ENCODE peak calls at places on chromosome 15, in five cellular contexts. One of them, this sample, is unnamed.

GRCh38 chr15:80434926-80435720 is 30.9 kb downstream of the ARNT2 start:
- DNase-seq in caudate nucleus: no peak
- DNase-seq in H4: no peak
- DNase-seq in T follicular helper cell: no peak
- DNase-seq in AG09309: no peak
- DNase-seq in this sample: no peak

GRCh38 chr15:68343579-68344225 is 66.2 kb downstream of the FEM1B start:
- DNase-seq in caudate nucleus: no peak
- DNase-seq in H4: no peak
- DNase-seq in T follicular helper cell: no peak
- DNase-seq in AG09309: no peak
- DNase-seq in this sample: no peak

GRCh38 chr15:59570364-59570763 is 41.2 kb upstream of the GCNT3 start:
- DNase-seq in caudate nucleus: no peak
- DNase-seq in H4: no peak
- DNase-seq in T follicular helper cell: no peak
- DNase-seq in AG09309: no peak
- DNase-seq in this sample: no peak

GRCh38 chr15:60476713-60477112 is 2.2 kb downstream of the ICE2 start:
- DNase-seq in caudate nucleus: no peak
- DNase-seq in H4: peak; percentile 14
- DNase-seq in T follicular helper cell: no peak
- DNase-seq in AG09309: peak; percentile 18
- DNase-seq in this sample: no peak

GRCh38 chr15:52217186-52217585 is 26.0 kb upstream of the GNB5 start:
- DNase-seq in caudate nucleus: no peak
- DNase-seq in H4: no peak
- DNase-seq in T follicular helper cell: no peak
- DNase-seq in AG09309: no peak
- DNase-seq in this sample: no peak

GRCh38 chr15:80595391-80595790 is 99.7 kb upstream of the ABHD17C start:
- DNase-seq in caudate nucleus: no peak
- DNase-seq in H4: no peak
- DNase-seq in T follicular helper cell: no peak
- DNase-seq in AG09309: no peak
- DNase-seq in this sample: no peak

GRCh38 chr15:78061963-78062427 is 15.5 kb downstream of the TBC1D2B start:
- DNase-seq in caudate nucleus: no peak
- DNase-seq in H4: peak; percentile 39
- DNase-seq in T follicular helper cell: no peak
- DNase-seq in AG09309: no peak
- DNase-seq in this sample: no peak

GRCh38 chr15:81754078-81754477 is 291.7 kb downstream of the MEX3B start:
- DNase-seq in caudate nucleus: no peak
- DNase-seq in H4: no peak
- DNase-seq in T follicular helper cell: no peak
- DNase-seq in AG09309: no peak
- DNase-seq in this sample: no peak

GRCh38 chr15:87874896-87875661 is 381.5 kb downstream of the NTRK3 start:
- DNase-seq in caudate nucleus: no peak
- DNase-seq in H4: peak; percentile 13
- DNase-seq in T follicular helper cell: no peak
- DNase-seq in AG09309: peak; percentile 78
- DNase-seq in this sample: no peak

GRCh38 chr15:63587527-63587926 is 9.7 kb upstream of the FBXL22 start:
- DNase-seq in caudate nucleus: no peak
- DNase-seq in H4: peak; percentile 86
- DNase-seq in T follicular helper cell: no peak
- DNase-seq in AG09309: no peak
- DNase-seq in this sample: no peak

GRCh38 chr15:63668601-63669000 is 71.4 kb downstream of the FBXL22 start:
- DNase-seq in caudate nucleus: no peak
- DNase-seq in H4: no peak
- DNase-seq in T follicular helper cell: no peak
- DNase-seq in AG09309: no peak
- DNase-seq in this sample: no peak

GRCh38 chr15:75170711-75171341 is 30.9 kb upstream of the C15orf39 start:
- DNase-seq in caudate nucleus: no peak
- DNase-seq in H4: peak; percentile 53
- DNase-seq in T follicular helper cell: no peak
- DNase-seq in AG09309: no peak
- DNase-seq in this sample: no peak

GRCh38 chr15:65887565-65887964 is 18.3 kb downstream of the RAB11A start:
- DNase-seq in caudate nucleus: no peak
- DNase-seq in H4: no peak
- DNase-seq in T follicular helper cell: no peak
- DNase-seq in AG09309: no peak
- DNase-seq in this sample: no peak

GRCh38 chr15:63466378-63467192 is 37.8 kb upstream of the USP3 start:
- DNase-seq in caudate nucleus: no peak
- DNase-seq in H4: peak; percentile 61
- DNase-seq in T follicular helper cell: peak; percentile 37
- DNase-seq in AG09309: no peak
- DNase-seq in this sample: no peak

GRCh38 chr15:56805466-56806146 is 72.3 kb upstream of the ZNF280D start:
- DNase-seq in caudate nucleus: no peak
- DNase-seq in H4: peak; percentile 77
- DNase-seq in T follicular helper cell: no peak
- DNase-seq in AG09309: peak; percentile 51
- DNase-seq in this sample: peak; percentile 56

GRCh38 chr15:42933886-42934667 is 13.5 kb upstream of the TTBK2 start:
- DNase-seq in caudate nucleus: no peak
- DNase-seq in H4: peak; percentile 25
- DNase-seq in T follicular helper cell: no peak
- DNase-seq in AG09309: no peak
- DNase-seq in this sample: no peak